ENCODE peak calls at places on chromosomes 11 and 22, in nine cellular contexts. Q is BJ, B is ovary, K is sigmoid colon, M is uterus, P is thoracic aorta, E is K562, Y is brain microvascular endothelial cell, T is AG04450. D is an unnamed sample.

GRCh38 chr11:68164437-68164836 is 43.2 kb upstream of the CHKA start:
- DNase-seq in Q (no peak), B (no peak), K (no peak), M (no peak), P (no peak), E (no peak), Y (peak), T (no peak), D (peak)

GRCh38 chr11:85783758-85784157 is 27.2 kb downstream of the SYTL2 start:
- DNase-seq in Q (no peak), B (no peak), K (no peak), M (no peak), P (no peak), E (no peak), Y (no peak), T (no peak), D (no peak)

GRCh38 chr11:121553806-121554205 is 101.0 kb upstream of the SORL1-AS1 start:
- DNase-seq in Q (no peak), B (peak), K (no peak), M (peak), P (no peak), E (no peak), Y (peak), T (no peak), D (peak)

GRCh38 chr11:8233691-8234424 is 29.8 kb downstream of the LMO1 start:
- DNase-seq in Q (no peak), B (no peak), K (no peak), M (no peak), P (no peak), E (no peak), Y (peak), T (no peak), D (peak)

GRCh38 chr11:55172734-55173415 is 89.1 kb upstream of the TRIM48 start:
- DNase-seq in Q (no peak), B (no peak), K (peak), M (no peak), P (no peak), E (no peak), Y (no peak), T (no peak), D (no peak)

GRCh38 chr11:9313648-9314290 is 624 bp downstream of the TMEM41B start:
- DNase-seq in Q (no peak), B (no peak), K (peak), M (no peak), P (no peak), E (no peak), Y (no peak), T (no peak), D (peak)

GRCh38 chr11:1297576-1298473 is 11.6 kb downstream of the TOLLIP start:
- DNase-seq in Q (no peak), B (peak), K (no peak), M (peak), P (no peak), E (no peak), Y (no peak), T (no peak), D (no peak)

GRCh38 chr22:30829901-30830550 is 135.4 kb downstream of the OSBP2 start:
- DNase-seq in Q (peak), B (no peak), K (no peak), M (no peak), P (no peak), E (no peak), Y (peak), T (peak), D (peak)

GRCh38 chr11:60084866-60085265 is 3.6 kb upstream of the MS4A2 start:
- DNase-seq in Q (no peak), B (no peak), K (no peak), M (no peak), P (no peak), E (no peak), Y (no peak), T (no peak), D (no peak)

GRCh38 chr11:2109541-2110019 is 29.6 kb downstream of the IGF2 start:
- DNase-seq in Q (no peak), B (no peak), K (no peak), M (no peak), P (no peak), E (no peak), Y (no peak), T (no peak), D (no peak)

GRCh38 chr22:46764779-46765485 is 2.5 kb downstream of the TBC1D22A start:
- DNase-seq in Q (no peak), B (no peak), K (no peak), M (no peak), P (no peak), E (no peak), Y (no peak), T (no peak), D (no peak)

GRCh38 chr11:66126064-66126463 is 56.0 kb downstream of the PACS1 start:
- DNase-seq in Q (no peak), B (no peak), K (no peak), M (no peak), P (no peak), E (no peak), Y (no peak), T (no peak), D (no peak)

GRCh38 chr22:49462795-49463194 is 364.9 kb downstream of the BRD1 start:
- DNase-seq in Q (no peak), B (no peak), K (no peak), M (no peak), P (no peak), E (no peak), Y (no peak), T (no peak), D (no peak)

GRCh38 chr11:119486691-119487259 is 63.8 kb upstream of the THY1 start:
- DNase-seq in Q (no peak), B (no peak), K (peak), M (no peak), P (no peak), E (no peak), Y (no peak), T (no peak), D (no peak)

GRCh38 chr22:18104566-18104965 is 6.0 kb upstream of the TUBA8 start:
- DNase-seq in Q (no peak), B (no peak), K (no peak), M (no peak), P (no peak), E (no peak), Y (peak), T (no peak), D (peak)

GRCh38 chr11:130580372-130580771 is 131.9 kb downstream of the ADAMTS15 start:
- DNase-seq in Q (peak), B (peak), K (no peak), M (peak), P (no peak), E (no peak), Y (peak), T (peak), D (peak)

GRCh38 chr11:92765965-92766371 is 203.5 kb upstream of the MTNR1B start:
- DNase-seq in Q (no peak), B (peak), K (no peak), M (peak), P (no peak), E (no peak), Y (peak), T (no peak), D (peak)

GRCh38 chr11:16778876-16779275 is 40.4 kb downstream of the C11orf58 start:
- DNase-seq in Q (no peak), B (no peak), K (no peak), M (no peak), P (no peak), E (no peak), Y (no peak), T (no peak), D (no peak)

GRCh38 chr22:27752771-27753170 is 48.8 kb downstream of the MN1 start:
- DNase-seq in Q (no peak), B (peak), K (peak), M (peak), P (peak), E (no peak), Y (peak), T (no peak), D (peak)

GRCh38 chr11:64725601-64726139 is 2.7 kb upstream of the NRXN2 start:
- DNase-seq in Q (no peak), B (no peak), K (peak), M (no peak), P (no peak), E (no peak), Y (no peak), T (no peak), D (no peak)

GRCh38 chr22:44347098-44347497 is 34.3 kb upstream of the SHISAL1 start:
- DNase-seq in Q (no peak), B (no peak), K (no peak), M (no peak), P (no peak), E (no peak), Y (peak), T (no peak), D (no peak)

GRCh38 chr11:449889-450808 is at the start of gene PTDSS2:
- DNase-seq in Q (peak), B (peak), K (peak), M (peak), P (peak), E (peak), Y (peak), T (peak), D (peak)

GRCh38 chr11:31827458-31828206 is 16.5 kb upstream of the PAX6 start:
- DNase-seq in Q (no peak), B (no peak), K (no peak), M (no peak), P (no peak), E (no peak), Y (no peak), T (peak), D (no peak)

GRCh38 chr22:21589415-21589814 is 21.9 kb downstream of the UBE2L3 start:
- DNase-seq in Q (no peak), B (no peak), K (no peak), M (no peak), P (no peak), E (no peak), Y (no peak), T (no peak), D (no peak)

GRCh38 chr22:44574057-44574456 is 76.0 kb upstream of the RTL6 start:
- DNase-seq in Q (peak), B (peak), K (peak), M (peak), P (peak), E (no peak), Y (no peak), T (no peak), D (peak)

GRCh38 chr11:45296085-45296484 is 9.9 kb upstream of the SYT13 start:
- DNase-seq in Q (no peak), B (no peak), K (no peak), M (no peak), P (no peak), E (no peak), Y (no peak), T (no peak), D (no peak)

GRCh38 chr11:70430671-70431574 is 32.6 kb downstream of the CTTN start:
- DNase-seq in Q (no peak), B (no peak), K (no peak), M (no peak), P (no peak), E (no peak), Y (no peak), T (no peak), D (no peak)

GRCh38 chr11:36288442-36289225 is 590 bp downstream of the COMMD9 start:
- DNase-seq in Q (no peak), B (no peak), K (no peak), M (no peak), P (no peak), E (no peak), Y (no peak), T (no peak), D (no peak)

GRCh38 chr22:46336119-46337078 is 885 bp downstream of the TRMU start:
- DNase-seq in Q (no peak), B (no peak), K (no peak), M (no peak), P (no peak), E (peak), Y (no peak), T (no peak), D (no peak)

GRCh38 chr11:126357969-126358762 is 2.7 kb downstream of the ST3GAL4 start:
- DNase-seq in Q (no peak), B (peak), K (peak), M (no peak), P (no peak), E (no peak), Y (no peak), T (no peak), D (no peak)
- TF ChIP-seq CTCF in Q (no peak), B (peak), K (no peak), M (no peak), P (no peak), E (no peak), Y (peak), T (no peak), D (no peak)

GRCh38 chr22:36528336-36528735 is 630 bp downstream of the EIF3D start:
- DNase-seq in Q (no peak), B (peak), K (no peak), M (no peak), P (no peak), E (peak), Y (no peak), T (no peak), D (peak)
- H3K4me3 ChIP-seq in Q (peak), B (peak), K (peak), M (peak), P (peak), E (peak), Y (peak), T (peak), D (peak)

GRCh38 chr11:116830184-116830912 is 641 bp downstream of the APOC3 start:
- DNase-seq in Q (no peak), B (no peak), K (peak), M (no peak), P (no peak), E (no peak), Y (no peak), T (no peak), D (no peak)

GRCh38 chr11:116831790-116832349 is 2.2 kb downstream of the APOC3 start:
- DNase-seq in Q (no peak), B (no peak), K (peak), M (no peak), P (no peak), E (no peak), Y (no peak), T (no peak), D (no peak)

GRCh38 chr11:116833816-116834534 is 3.4 kb downstream of the APOA1 start:
- DNase-seq in Q (no peak), B (no peak), K (no peak), M (no peak), P (no peak), E (no peak), Y (no peak), T (no peak), D (no peak)

GRCh38 chr11:116833491-116833815 is 3.7 kb downstream of the APOC3 start:
- DNase-seq in Q (no peak), B (no peak), K (peak), M (no peak), P (no peak), E (no peak), Y (no peak), T (no peak), D (no peak)

DNA sequence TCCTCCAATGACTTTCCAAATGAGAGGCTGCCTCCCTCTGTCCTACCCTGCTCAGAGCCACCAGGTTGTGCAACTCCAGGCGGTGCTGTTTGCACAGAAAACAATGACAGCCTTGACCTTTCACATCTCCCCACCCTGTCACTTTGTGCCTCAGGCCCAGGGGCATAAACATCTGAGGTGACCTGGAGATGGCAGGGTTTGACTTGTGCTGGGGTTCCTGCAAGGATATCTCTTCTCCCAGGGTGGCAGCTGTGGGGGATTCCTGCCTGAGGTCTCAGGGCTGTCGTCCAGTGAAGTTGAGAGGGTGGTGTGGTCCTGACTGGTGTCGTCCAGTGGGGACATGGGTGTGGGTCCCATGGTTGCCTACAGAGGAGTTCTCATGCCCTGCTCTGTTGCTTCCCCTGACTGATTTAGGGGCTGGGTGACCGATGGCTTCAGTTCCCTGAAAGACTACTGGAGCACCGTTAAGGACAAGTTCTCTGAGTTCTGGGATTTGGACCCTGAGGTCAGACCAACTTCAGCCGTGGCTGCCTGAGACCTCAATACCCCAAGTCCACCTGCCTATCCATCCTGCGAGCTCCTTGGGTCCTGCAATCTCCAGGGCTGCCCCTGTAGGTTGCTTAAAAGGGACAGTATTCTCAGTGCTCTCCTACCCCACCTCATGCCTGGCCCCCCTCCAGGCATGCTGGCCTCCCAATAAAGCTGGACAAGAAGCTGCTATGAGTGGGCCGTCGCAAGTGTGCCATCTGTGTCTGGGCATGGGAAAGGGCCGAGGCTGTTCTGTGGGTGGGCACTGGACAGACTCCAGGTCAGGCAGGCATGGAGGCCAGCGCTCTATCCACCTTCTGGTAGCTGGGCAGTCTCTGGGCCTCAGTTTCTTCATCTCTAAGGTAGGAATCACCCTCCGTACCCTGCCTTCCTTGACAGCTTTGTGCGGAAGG is 2.9 kb downstream of the APOC3 start:
- DNase-seq in Q (no peak), B (no peak), K (no peak), M (no peak), P (no peak), E (no peak), Y (no peak), T (no peak), D (no peak)
- TF ChIP-seq CTCF in Q (no peak), B (no peak), K (no peak), M (no peak), P (no peak), E (no peak), Y (no peak), T (no peak), D (no peak)

DNA sequence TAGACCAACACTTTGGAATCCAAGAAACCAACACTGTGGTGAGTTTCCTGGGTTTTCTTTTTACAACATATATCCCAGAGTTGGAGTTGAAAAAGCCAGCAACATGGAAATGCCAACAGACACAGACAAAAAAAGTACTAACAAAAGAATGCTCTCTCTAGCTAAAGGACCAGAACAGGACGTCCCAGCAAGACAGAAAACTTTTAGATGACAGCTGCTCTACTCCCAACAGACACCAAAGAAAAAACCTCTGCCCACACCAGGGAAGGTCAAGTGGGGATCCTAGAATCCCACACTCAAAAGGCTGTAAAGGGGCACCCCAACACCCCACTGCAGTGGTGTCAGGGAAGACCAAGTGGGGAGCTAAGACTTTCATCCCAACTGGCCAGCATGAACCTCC is 23.3 kb downstream of the RRAS2 start:
- DNase-seq in Q (no peak), B (no peak), K (no peak), M (no peak), P (no peak), E (no peak), Y (no peak), T (no peak), D (no peak)
- H3K4me3 ChIP-seq in Q (no peak), B (no peak), K (no peak), M (no peak), P (no peak), E (no peak), Y (peak), T (no peak), D (no peak)